ENCODE peak calls at places on chromosomes 3 and 15, in four cellular contexts. D is AG09309, Y is H1, Z is brain microvascular endothelial cell. V is an unnamed sample.

GRCh38 chr3:171789759-171790505 is 20.4 kb downstream of the PLD1 start:
- DNase-seq in D (no peak), Y (no peak), Z (no peak), V (no peak)

GRCh38 chr15:100842756-100843730 is 36.6 kb upstream of the ALDH1A3 start:
- DNase-seq in D (peak), Y (no peak), Z (peak), V (no peak)

GRCh38 chr3:66239513-66240135 is 18.8 kb downstream of the SLC25A26 start:
- DNase-seq in D (no peak), Y (no peak), Z (no peak), V (no peak)

GRCh38 chr3:10930641-10931040 is 61.9 kb upstream of the SLC6A1 start:
- DNase-seq in D (no peak), Y (peak), Z (no peak), V (no peak)

GRCh38 chr3:72021531-72021930 is 236.6 kb upstream of the PROK2 start:
- DNase-seq in D (no peak), Y (no peak), Z (no peak), V (no peak)

GRCh38 chr3:155441026-155441425 is 147.5 kb upstream of the STRIT1 start:
- DNase-seq in D (no peak), Y (no peak), Z (no peak), V (no peak)

GRCh38 chr3:23071306-23071705 is 131.8 kb upstream of the UBE2E2 start:
- DNase-seq in D (no peak), Y (no peak), Z (no peak), V (no peak)

GRCh38 chr15:85667491-85668424 is 127.0 kb downstream of the KLHL25 start:
- DNase-seq in D (peak), Y (no peak), Z (peak), V (no peak)

GRCh38 chr3:43919067-43919466 is 228.3 kb downstream of the ABHD5 start:
- DNase-seq in D (no peak), Y (no peak), Z (no peak), V (no peak)

GRCh38 chr3:190326930-190327329 is 4.7 kb upstream of the CLDN1 start:
- DNase-seq in D (peak), Y (no peak), Z (no peak), V (no peak)

GRCh38 chr3:78066287-78066686 is 1026.4 kb downstream of the ROBO2 start:
- DNase-seq in D (no peak), Y (no peak), Z (no peak), V (no peak)

GRCh38 chr15:101017935-101018849 is 99.0 kb downstream of the LRRK1 start:
- DNase-seq in D (peak), Y (no peak), Z (no peak), V (no peak)

GRCh38 chr3:69251078-69251805 is 128.8 kb upstream of the LMOD3 start:
- DNase-seq in D (no peak), Y (no peak), Z (no peak), V (no peak)

GRCh38 chr15:87645723-87646122 is 610.8 kb downstream of the NTRK3 start:
- DNase-seq in D (no peak), Y (no peak), Z (no peak), V (no peak)

GRCh38 chr3:10417849-10418248 is 87.5 kb downstream of the ATP2B2 start:
- DNase-seq in D (no peak), Y (no peak), Z (no peak), V (no peak)

GRCh38 chr3:99505646-99506269 is 132.6 kb upstream of the COL8A1 start:
- DNase-seq in D (peak), Y (no peak), Z (peak), V (no peak)

GRCh38 chr3:138078901-138079344 is 36.5 kb downstream of the DZIP1L start:
- DNase-seq in D (peak), Y (no peak), Z (peak), V (no peak)

GRCh38 chr3:184126006-184126405 is 9.2 kb upstream of the EIF2B5 start:
- DNase-seq in D (no peak), Y (no peak), Z (no peak), V (no peak)

GRCh38 chr15:64686130-64686735 is 89.2 kb downstream of the RBPMS2 start:
- DNase-seq in D (no peak), Y (no peak), Z (peak), V (no peak)

GRCh38 chr3:155676252-155676981 is 68.5 kb downstream of the PLCH1 start:
- DNase-seq in D (no peak), Y (no peak), Z (peak), V (no peak)

GRCh38 chr3:123068227-123069020 is 1.6 kb downstream of the PDIA5 start:
- DNase-seq in D (no peak), Y (peak), Z (no peak), V (no peak)

GRCh38 chr3:176951586-176952292 is 245.5 kb downstream of the TBL1XR1 start:
- DNase-seq in D (no peak), Y (no peak), Z (peak), V (no peak)

GRCh38 chr15:39767921-39768320 is 14.7 kb downstream of the FSIP1 start:
- DNase-seq in D (no peak), Y (no peak), Z (no peak), V (no peak)

GRCh38 chr3:197558000-197558399 is 2.2 kb upstream of the BDH1 start:
- DNase-seq in D (no peak), Y (no peak), Z (no peak), V (no peak)

GRCh38 chr3:197554562-197555280 is 1.0 kb downstream of the BDH1 start:
- DNase-seq in D (peak), Y (peak), Z (peak), V (peak)

GRCh38 chr3:197552198-197552597 is 3.6 kb downstream of the BDH1 start:
- DNase-seq in D (no peak), Y (no peak), Z (no peak), V (no peak)

GRCh38 chr3:197554196-197554561 is 1.6 kb downstream of the BDH1 start:
- DNase-seq in D (no peak), Y (no peak), Z (no peak), V (no peak)

GRCh38 chr3:197555281-197556261 is at the start of gene BDH1:
- DNase-seq in D (no peak), Y (peak), Z (no peak), V (peak)
- TF ChIP-seq CTCF in D (no peak), Y (no peak), Z (no peak), V (peak)

GRCh38 chr15:81021321-81021720 is 20.6 kb downstream of the TLNRD1 start:
- DNase-seq in D (no peak), Y (no peak), Z (no peak), V (no peak)

GRCh38 chr15:81016253-81017068 is 15.7 kb downstream of the TLNRD1 start:
- DNase-seq in D (no peak), Y (no peak), Z (no peak), V (no peak)

GRCh38 chr15:81014446-81015093 is 13.8 kb downstream of the TLNRD1 start:
- DNase-seq in D (no peak), Y (no peak), Z (no peak), V (no peak)

GRCh38 chr15:81015595-81016252 is 15.0 kb downstream of the TLNRD1 start:
- DNase-seq in D (no peak), Y (no peak), Z (no peak), V (no peak)

GRCh38 chr15:81018197-81018596 is 17.5 kb downstream of the TLNRD1 start:
- DNase-seq in D (no peak), Y (no peak), Z (no peak), V (no peak)
- TF ChIP-seq CTCF in D (no peak), Y (no peak), Z (no peak), V (no peak)

DNA sequence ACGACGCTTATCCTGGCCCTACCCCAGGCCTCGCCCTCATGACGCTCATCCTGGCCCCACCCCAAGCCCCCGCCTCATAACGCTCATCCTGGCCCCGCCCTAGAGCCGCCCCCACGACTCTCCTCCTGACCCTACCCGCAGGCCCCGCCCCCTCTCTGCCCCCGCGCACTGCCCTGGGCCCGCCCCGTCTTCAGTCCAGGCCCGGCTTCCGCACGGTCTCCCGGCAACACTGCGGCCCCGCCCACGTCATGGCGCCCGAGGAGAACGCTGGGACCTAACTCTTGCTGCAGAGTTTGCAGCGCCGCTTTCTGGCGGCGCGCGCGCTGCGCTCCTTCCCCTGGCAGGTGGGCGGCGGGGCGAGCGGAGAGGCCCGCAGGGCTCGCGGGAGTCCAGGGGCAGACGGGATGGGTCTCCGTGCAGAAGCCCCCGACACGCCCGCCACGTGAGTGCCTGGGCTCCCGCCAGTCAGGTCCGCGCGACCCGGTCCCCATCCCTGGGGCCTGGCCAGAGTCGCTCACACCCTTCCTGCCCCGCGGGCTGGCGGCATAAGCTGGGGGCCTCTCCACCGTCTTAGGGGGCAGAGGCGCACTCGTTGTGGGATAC is 52.5 kb upstream of the ROPN1B start:
- DNase-seq in D (peak), Y (peak), Z (no peak), V (peak)
- TF ChIP-seq CTCF in D (no peak), Y (peak), Z (peak), V (peak)

GRCh38 chr3:194868831-194869230 is 183.1 kb downstream of the FAM43A start:
- DNase-seq in D (no peak), Y (no peak), Z (no peak), V (no peak)

GRCh38 chr3:194871143-194871863 is 185.6 kb downstream of the FAM43A start:
- DNase-seq in D (peak), Y (no peak), Z (peak), V (peak)

GRCh38 chr3:194870394-194871110 is 184.9 kb downstream of the FAM43A start:
- DNase-seq in D (no peak), Y (no peak), Z (no peak), V (no peak)

GRCh38 chr3:194867270-194867983 is 181.7 kb downstream of the FAM43A start:
- DNase-seq in D (no peak), Y (no peak), Z (no peak), V (no peak)

DNA sequence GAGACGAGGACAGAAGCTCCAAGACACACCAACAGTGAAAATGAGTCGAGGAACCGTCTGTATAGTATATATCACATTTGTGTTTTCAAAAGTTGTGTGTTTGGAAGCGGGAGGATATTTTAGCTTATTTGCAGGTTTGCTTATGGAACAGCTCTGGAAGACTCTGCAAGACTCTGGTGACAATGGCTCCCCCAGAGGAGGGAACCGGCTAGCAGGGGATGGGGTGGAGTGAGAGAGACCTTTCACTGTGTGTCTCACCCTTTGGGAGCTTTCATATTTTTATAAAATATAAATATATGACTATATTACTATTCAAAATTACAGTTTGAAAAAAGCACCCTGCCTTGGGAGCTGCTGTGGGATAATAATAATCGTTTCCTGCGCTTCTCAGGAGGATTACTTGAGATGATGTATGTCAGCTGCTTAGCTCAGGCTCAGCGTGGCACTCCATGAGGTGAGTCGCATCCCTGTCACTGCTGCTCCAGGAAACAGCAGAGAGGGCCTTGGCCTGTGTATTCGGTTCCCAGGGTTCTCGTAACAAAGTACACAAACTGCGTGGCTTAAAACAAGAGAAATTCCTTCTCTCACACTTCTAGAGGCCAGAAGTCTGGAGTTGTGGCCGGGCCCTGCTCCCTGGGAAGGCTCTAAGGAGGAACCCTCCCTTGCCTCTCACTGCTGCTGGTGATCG is 183.9 kb downstream of the FAM43A start:
- DNase-seq in D (peak), Y (no peak), Z (peak), V (no peak)
- TF ChIP-seq CTCF in D (peak), Y (no peak), Z (peak), V (no peak)

GRCh38 chr15:91982401-91982800 is 128.9 kb downstream of the SLCO3A1 start:
- DNase-seq in D (no peak), Y (no peak), Z (no peak), V (no peak)
- TF ChIP-seq CTCF in D (no peak), Y (no peak), Z (no peak), V (no peak)

DNA sequence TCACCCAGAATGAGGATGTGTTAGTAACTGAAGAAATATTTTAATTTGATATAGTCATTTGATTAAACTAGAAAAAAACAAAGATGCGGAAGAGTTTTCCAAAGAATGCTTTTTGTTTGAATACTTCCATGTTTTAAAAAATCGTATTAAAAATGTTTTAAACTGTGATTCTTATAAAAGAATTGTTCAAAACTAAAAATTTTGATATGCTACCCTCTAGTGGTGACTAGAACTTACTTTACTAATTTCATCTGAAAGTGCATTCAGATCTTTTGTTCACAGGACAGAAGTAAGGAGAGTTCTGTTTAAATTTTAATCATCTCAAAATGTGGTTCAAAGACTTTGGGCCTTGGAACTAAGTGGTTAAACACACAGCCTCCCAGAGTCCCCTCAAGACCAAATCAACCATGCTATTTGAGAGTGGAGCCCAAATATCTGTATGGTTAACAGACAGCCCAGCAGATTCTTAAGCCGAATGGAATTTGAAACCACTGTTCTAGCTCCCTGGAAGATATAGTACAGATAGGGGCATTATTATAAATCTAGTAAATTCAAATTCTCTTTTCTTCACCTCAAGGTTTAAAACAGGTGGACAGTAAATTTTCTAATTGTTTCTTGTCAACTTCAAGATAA is 45.2 kb upstream of the SYNPR start:
- DNase-seq in D (no peak), Y (no peak), Z (no peak), V (no peak)
- TF ChIP-seq CTCF in D (peak), Y (peak), Z (no peak), V (peak)

GRCh38 chr3:158789592-158789991 is 12.3 kb upstream of the MFSD1 start:
- DNase-seq in D (no peak), Y (no peak), Z (peak), V (no peak)
- TF ChIP-seq CTCF in D (peak), Y (no peak), Z (peak), V (no peak)

GRCh38 chr3:126245811-126246727 is 65.7 kb upstream of the ALDH1L1 start:
- DNase-seq in D (peak), Y (peak), Z (peak), V (no peak)
- TF ChIP-seq CTCF in D (peak), Y (peak), Z (peak), V (peak)

DNA sequence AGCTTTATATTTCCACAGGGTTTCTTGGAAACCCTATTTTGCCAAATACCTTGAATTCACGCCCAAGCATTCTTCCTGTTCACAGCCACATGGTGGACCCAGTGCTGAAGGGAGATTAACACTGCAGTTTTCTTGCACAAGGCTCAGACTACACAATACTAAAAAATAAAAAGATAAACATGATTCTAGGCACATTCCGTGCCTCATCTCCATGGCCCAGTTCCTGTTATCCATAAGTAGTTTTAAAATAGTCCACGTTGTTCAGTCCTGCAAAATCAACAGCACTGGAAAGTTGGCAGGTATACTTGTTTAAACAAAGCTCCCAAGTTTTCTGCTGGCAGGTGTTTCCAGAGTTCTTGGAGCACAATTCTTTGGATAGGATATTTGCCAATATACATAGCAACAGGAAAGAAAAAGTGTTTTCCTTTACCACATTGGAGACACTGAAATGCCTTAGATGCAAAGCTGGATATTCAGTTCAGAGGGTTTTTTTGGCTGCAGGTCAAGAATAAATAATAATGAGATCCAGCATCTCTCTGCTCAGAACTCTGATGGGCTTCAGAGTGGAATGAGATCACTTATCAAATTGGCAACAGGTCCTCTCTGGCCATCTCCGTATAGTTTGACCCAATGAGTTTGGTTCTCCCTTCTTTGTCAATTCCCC is 88.1 kb upstream of the TGFBR2 start:
- DNase-seq in D (no peak), Y (no peak), Z (no peak), V (no peak)
- TF ChIP-seq CTCF in D (no peak), Y (no peak), Z (peak), V (no peak)